ENCODE peak calls at places on chromosomes 5 and 9, in four cellular contexts. H is Panc1, Z is HepG2, K is K562. N is an unnamed sample.

GRCh38 chr5:61319388-61320146 is 12.5 kb upstream of the ZSWIM6 start:
- DNase-seq in H (no peak), Z (no peak), K (no peak), N (no peak)

GRCh38 chr9:91334053-91334452 is 27.7 kb downstream of the AUH start:
- DNase-seq in H (no peak), Z (no peak), K (peak; percentile 6), N (no peak)

GRCh38 chr9:14987858-14988257 is 77.6 kb upstream of the FREM1 start:
- DNase-seq in H (no peak), Z (no peak), K (no peak), N (no peak)

GRCh38 chr5:6713274-6714181 is at the start of gene TENT4A:
- DNase-seq in H (no peak), Z (no peak), K (peak; percentile 48), N (no peak)

GRCh38 chr5:52734557-52734956 is 53.2 kb upstream of the ITGA1 start:
- DNase-seq in H (no peak), Z (no peak), K (no peak), N (no peak)

GRCh38 chr9:113519401-113520108 is 56.0 kb downstream of the RGS3 start:
- DNase-seq in H (no peak), Z (peak; percentile 33), K (no peak), N (no peak)

GRCh38 chr9:20207161-20207560 is 415.1 kb downstream of the MLLT3 start:
- DNase-seq in H (no peak), Z (no peak), K (no peak), N (no peak)

GRCh38 chr9:91177661-91178280 is 183.9 kb downstream of the AUH start:
- DNase-seq in H (no peak), Z (no peak), K (no peak), N (no peak)

GRCh38 chr5:103255666-103256065 is 2.9 kb upstream of the MACIR start:
- DNase-seq in H (no peak), Z (peak; percentile 16), K (no peak), N (no peak)

GRCh38 chr9:96253059-96253696 is 48.8 kb downstream of the HSD17B3 start:
- DNase-seq in H (no peak), Z (no peak), K (peak; percentile 74), N (no peak)

GRCh38 chr5:180784497-180785097 is 18.0 kb downstream of the MGAT1 start:
- DNase-seq in H (peak; percentile 45), Z (peak; percentile 70), K (peak; percentile 85), N (peak; percentile 68)

GRCh38 chr9:34124923-34125322 is 1.6 kb downstream of the DCAF12 start:
- DNase-seq in H (no peak), Z (no peak), K (no peak), N (no peak)

GRCh38 chr5:42483472-42484154 is 60.4 kb downstream of the GHR start:
- DNase-seq in H (no peak), Z (no peak), K (no peak), N (no peak)

GRCh38 chr9:19631181-19631580 is 157.7 kb downstream of the SLC24A2 start:
- DNase-seq in H (no peak), Z (no peak), K (no peak), N (no peak)

GRCh38 chr9:72577212-72577753 is 55.9 kb downstream of the TMC1 start:
- DNase-seq in H (no peak), Z (no peak), K (no peak), N (peak; percentile 68)

GRCh38 chr5:134240421-134240962 is 14.6 kb upstream of the PPP2CA start:
- DNase-seq in H (no peak), Z (peak; percentile 44), K (no peak), N (no peak)

GRCh38 chr5:149581192-149581861 is at the start of gene ARHGEF37:
- DNase-seq in H (no peak), Z (peak; percentile 12), K (no peak), N (peak; percentile 33)

GRCh38 chr5:40995816-40996586 is 75.1 kb downstream of the MROH2B start:
- DNase-seq in H (no peak), Z (no peak), K (no peak), N (no peak)

GRCh38 chr5:136522217-136522956 is 157.0 kb upstream of the TRPC7 start:
- DNase-seq in H (no peak), Z (no peak), K (peak; percentile 14), N (no peak)

GRCh38 chr5:59577485-59577884 is 316.0 kb downstream of the PDE4D start:
- DNase-seq in H (no peak), Z (no peak), K (no peak), N (no peak)

GRCh38 chr9:105681724-105682123 is 12.6 kb upstream of the TMEM38B start:
- DNase-seq in H (no peak), Z (no peak), K (peak; percentile 82), N (no peak)

GRCh38 chr9:69234683-69235082 is 60.6 kb downstream of the TJP2 start:
- DNase-seq in H (no peak), Z (no peak), K (no peak), N (no peak)

GRCh38 chr5:141420855-141421488 is at the start of gene PCDHGA11:
- DNase-seq in H (no peak), Z (no peak), K (peak; percentile 57), N (peak; percentile 4)

GRCh38 chr9:35566417-35566816 is 38.6 kb upstream of the TESK1 start:
- DNase-seq in H (no peak), Z (no peak), K (peak; percentile 33), N (no peak)

GRCh38 chr5:142095035-142095434 is 13.5 kb upstream of the NDFIP1 start:
- DNase-seq in H (no peak), Z (no peak), K (no peak), N (no peak)

GRCh38 chr9:131346559-131346958 is 47.3 kb upstream of the PRRC2B start:
- DNase-seq in H (no peak), Z (no peak), K (no peak), N (no peak)

GRCh38 chr5:78633710-78634109 is 14.9 kb downstream of the LHFPL2 start:
- DNase-seq in H (no peak), Z (no peak), K (no peak), N (no peak)

GRCh38 chr9:26935847-26936246 is 11.2 kb downstream of the PLAA start:
- DNase-seq in H (no peak), Z (no peak), K (no peak), N (no peak)

GRCh38 chr5:36417668-36418067 is 116.0 kb upstream of the RANBP3L start:
- DNase-seq in H (no peak), Z (no peak), K (no peak), N (no peak)

GRCh38 chr5:65663804-65664521 is 39.1 kb downstream of the SHLD3 start:
- DNase-seq in H (peak; percentile 18), Z (no peak), K (no peak), N (peak; percentile 4)

GRCh38 chr5:120684749-120685415 is 220.8 kb downstream of the PRR16 start:
- DNase-seq in H (no peak), Z (no peak), K (peak; percentile 2), N (no peak)

GRCh38 chr5:73250645-73251044 is 77.7 kb downstream of the TMEM174 start:
- DNase-seq in H (no peak), Z (no peak), K (no peak), N (no peak)

GRCh38 chr5:20556364-20556763 is 568.4 kb upstream of the CDH18 start:
- DNase-seq in H (no peak), Z (no peak), K (no peak), N (no peak)

GRCh38 chr5:119274767-119275130 is 81.1 kb upstream of the TNFAIP8 start:
- DNase-seq in H (peak; percentile 15), Z (no peak), K (no peak), N (peak; percentile 18)

GRCh38 chr5:10513501-10514442 is 50.1 kb upstream of the ANKRD33B start:
- DNase-seq in H (no peak), Z (no peak), K (no peak), N (no peak)

GRCh38 chr9:92138157-92138959 is 23.1 kb upstream of the SPTLC1 start:
- DNase-seq in H (no peak), Z (peak; percentile 84), K (peak; percentile 85), N (no peak)

GRCh38 chr9:9904021-9904420 is 708.8 kb downstream of the PTPRD start:
- DNase-seq in H (no peak), Z (no peak), K (no peak), N (no peak)

GRCh38 chr5:16812448-16812847 is 123.6 kb downstream of the MYO10 start:
- DNase-seq in H (no peak), Z (peak; percentile 10), K (no peak), N (no peak)

GRCh38 chr5:91125916-91126315 is 257.2 kb downstream of the ARRDC3 start:
- DNase-seq in H (no peak), Z (no peak), K (no peak), N (no peak)
- TF ChIP-seq TCF7L2 in H (no peak), Z (no peak), K (no peak), N (no peak)

GRCh38 chr5:2502970-2503594 is 248.4 kb downstream of the IRX2 start:
- DNase-seq in H (no peak), Z (no peak), K (no peak), N (no peak)
- TF ChIP-seq TCF7L2 in H (no peak), Z (no peak), K (no peak), N (no peak)

GRCh38 chr9:126238415-126238814 is 88.2 kb upstream of the MVB12B start:
- DNase-seq in H (no peak), Z (no peak), K (no peak), N (no peak)
- TF ChIP-seq TCF7L2 in H (no peak), Z (no peak), K (no peak), N (no peak)

GRCh38 chr5:170109059-170110031 is 3.6 kb downstream of the FOXI1 start:
- DNase-seq in H (no peak), Z (no peak), K (no peak), N (no peak)
- TF ChIP-seq TCF7L2 in H (no peak), Z (no peak), K (no peak), N (no peak)

DNA sequence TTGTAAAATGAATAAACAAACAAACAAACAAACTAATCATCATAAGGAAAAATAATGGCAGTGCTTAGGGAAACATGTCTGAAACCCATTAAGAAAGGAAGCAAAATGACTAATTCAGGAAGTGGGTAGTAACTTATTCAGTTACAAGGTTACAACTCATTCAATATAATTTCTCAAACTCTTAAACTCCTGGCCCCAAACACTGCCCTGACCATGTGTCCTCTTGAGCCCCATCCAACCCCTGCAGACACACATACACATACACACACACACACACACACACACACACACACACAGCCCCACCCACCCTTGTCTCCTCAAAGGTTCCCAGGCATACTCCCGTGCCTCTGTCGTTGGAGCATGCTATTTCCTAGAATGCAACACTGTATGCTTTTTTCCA is 193.9 kb downstream of the SEC61B start:
- DNase-seq in H (no peak), Z (no peak), K (no peak), N (no peak)
- TF ChIP-seq TCF7L2 in H (no peak), Z (no peak), K (no peak), N (no peak)

GRCh38 chr5:39376293-39376714 is 12.0 kb upstream of the C9 start:
- DNase-seq in H (peak; percentile 63), Z (peak; percentile 57), K (peak; percentile 77), N (peak; percentile 22)
- TF ChIP-seq TCF7L2 in H (no peak), Z (no peak), K (no peak), N (no peak)

DNA sequence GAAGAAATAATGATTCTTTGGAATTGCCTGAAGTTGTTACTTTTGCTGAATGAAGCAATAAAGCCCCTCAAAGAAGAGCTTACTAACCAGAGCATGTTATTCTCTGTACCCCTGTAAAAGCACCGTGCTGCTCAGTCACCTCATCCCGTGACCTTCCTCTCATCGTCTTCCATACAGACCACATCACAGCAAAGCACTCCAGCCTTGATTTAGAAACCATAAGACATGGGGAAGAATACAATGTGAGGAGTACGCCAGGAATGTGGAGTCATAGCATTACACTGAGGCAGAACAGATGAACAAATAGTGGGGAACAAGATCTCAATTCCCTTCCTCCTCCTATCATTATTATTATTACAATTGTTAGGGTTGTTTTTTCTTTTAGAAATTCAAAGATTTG is 49.1 kb downstream of the ERAP1 start:
- DNase-seq in H (no peak), Z (no peak), K (no peak), N (no peak)
- TF ChIP-seq TCF7L2 in H (no peak), Z (no peak), K (no peak), N (no peak)

N was measured in HCT116.